ENCODE peak calls at places on chromosomes 4 and X, in four cellular contexts. D, E, Q and C are unnamed samples.

GRCh38 chrX:103396186-103396585 is 19.8 kb downstream of the BEX3 start:
- DNase-seq in D (peak), E (peak), Q (no peak), C (no peak)

GRCh38 chrX:125198546-125198945 is 121.1 kb upstream of the TEX13C start:
- DNase-seq in Q (no peak), D (no peak), E (no peak), C (no peak)

GRCh38 chrX:102746134-102746584 is 25.6 kb downstream of the GPRASP3 start:
- DNase-seq in Q (peak), E (no peak), D (peak), C (no peak)

GRCh38 chr4:37685211-37685725 is 908 bp downstream of the RELL1 start:
- DNase-seq in D (peak), E (peak), Q (no peak), C (no peak)

GRCh38 chr4:79578613-79579012 is 170.6 kb upstream of the GK2 start:
- DNase-seq in Q (peak), D (no peak), E (no peak), C (no peak)

GRCh38 chr4:2135083-2135482 is 76.0 kb downstream of the NAT8L start:
- DNase-seq in D (peak), E (peak), Q (no peak), C (no peak)

GRCh38 chr4:144384428-144384827 is 243.9 kb upstream of the GYPA start:
- DNase-seq in Q (no peak), E (no peak), D (no peak), C (no peak)

GRCh38 chr4:95998311-95998710 is 158.4 kb downstream of the PDHA2 start:
- DNase-seq in E (peak), Q (no peak), D (peak), C (no peak)

GRCh38 chrX:66046612-66047235 is 6.8 kb upstream of the VSIG4 start:
- DNase-seq in Q (no peak), E (no peak), D (no peak), C (no peak)

GRCh38 chrX:24513416-24513815 is 48.3 kb downstream of the PDK3 start:
- DNase-seq in D (no peak), Q (no peak), E (no peak), C (no peak)

GRCh38 chrX:52934704-52935468 is 23.4 kb downstream of the FAM156A start:
- DNase-seq in D (peak), Q (peak), E (peak), C (peak)